ENCODE peak calls at places on chromosome 15, in eight cellular contexts. Q is left colon, O is pancreas, K is NCI-H524, N is iPS-NIHi11, W is RKO, B is breast epithelium, G is EL. Y is an unnamed sample.

GRCh38 chr15:89187911-89188514 is 33.4 kb downstream of the RLBP1 start:
- DNase-seq in Q (no peak), G (peak; percentile 40), B (no peak), O (no peak), W (no peak), K (no peak), N (no peak), Y (no peak)

GRCh38 chr15:93823971-93824866 is 407.1 kb upstream of the MCTP2 start:
- DNase-seq in G (no peak), K (no peak), N (no peak), W (no peak), Q (no peak), O (no peak), B (no peak), Y (no peak)

GRCh38 chr15:79431636-79432344 is at the start of gene MINAR1:
- DNase-seq in Q (peak; percentile 27), W (no peak), G (peak; percentile 65), B (no peak), O (peak; percentile 81), N (peak; percentile 67), K (no peak), Y (peak; percentile 10)

GRCh38 chr15:38531509-38531908 is 33.1 kb downstream of the RASGRP1 start:
- DNase-seq in Q (no peak), K (no peak), O (no peak), G (peak; percentile 76), B (no peak), W (peak; percentile 7), N (no peak), Y (peak; percentile 27)

GRCh38 chr15:70045045-70045444 is 52.7 kb downstream of the TLE3 start:
- DNase-seq in K (no peak), W (peak; percentile 9), G (peak; percentile 26), Q (no peak), B (no peak), O (no peak), N (no peak), Y (no peak)

GRCh38 chr15:50051811-50052419 is 67.1 kb downstream of the ATP8B4 start:
- DNase-seq in K (peak; percentile 6), Q (peak; percentile 36), N (peak; percentile 38), O (no peak), B (peak; percentile 33), W (peak; percentile 80), G (peak; percentile 73), Y (peak; percentile 44)

GRCh38 chr15:84911879-84912660 is 27.6 kb downstream of the SLC28A1 start:
- DNase-seq in B (peak; percentile 89), K (no peak), W (peak; percentile 61), O (peak; percentile 74), G (peak; percentile 99), N (no peak), Q (peak; percentile 42), Y (peak; percentile 66)

GRCh38 chr15:42213481-42213880 is 5.4 kb upstream of the VPS39 start:
- DNase-seq in O (no peak), N (no peak), Q (no peak), B (no peak), G (no peak), W (no peak), K (no peak), Y (no peak)

GRCh38 chr15:62455441-62455921 is 290.4 kb upstream of the C2CD4B start:
- DNase-seq in G (peak; percentile 37), W (no peak), O (no peak), N (no peak), B (no peak), K (no peak), Q (no peak), Y (no peak)

GRCh38 chr15:82047493-82048446 is 2.0 kb upstream of the MEX3B start:
- DNase-seq in O (peak; percentile 75), N (peak; percentile 49), G (no peak), B (no peak), W (no peak), K (no peak), Q (no peak), Y (peak; percentile 9)

GRCh38 chr15:23457890-23458289 is 10.8 kb upstream of the GOLGA6L2 start:
- DNase-seq in O (no peak), N (no peak), Q (no peak), W (no peak), K (no peak), G (no peak), B (no peak), Y (no peak)

GRCh38 chr15:101463265-101463664 is 26.2 kb downstream of the PCSK6 start:
- DNase-seq in N (no peak), W (no peak), B (no peak), O (no peak), G (no peak), Q (peak; percentile 75), K (no peak), Y (no peak)

GRCh38 chr15:92224843-92225242 is 168.8 kb upstream of the ST8SIA2 start:
- DNase-seq in W (peak; percentile 14), K (no peak), O (no peak), G (no peak), B (no peak), Q (no peak), N (no peak), Y (no peak)

GRCh38 chr15:26889298-26889898 is 22.5 kb downstream of the GABRA5 start:
- DNase-seq in W (peak; percentile 57), Q (peak; percentile 24), B (peak; percentile 30), N (peak; percentile 48), G (peak; percentile 50), K (peak; percentile 48), O (no peak), Y (peak; percentile 29)

GRCh38 chr15:64105113-64105704 is 9.4 kb downstream of the SNX1 start:
- DNase-seq in Q (no peak), B (no peak), O (no peak), G (no peak), N (no peak), W (no peak), K (no peak), Y (no peak)

GRCh38 chr15:39127925-39128617 is 452.8 kb upstream of the THBS1 start:
- DNase-seq in N (peak; percentile 46), G (peak; percentile 93), K (no peak), B (no peak), W (no peak), Q (no peak), O (no peak), Y (peak; percentile 89)

GRCh38 chr15:42498212-42499038 is 3.0 kb downstream of the SNAP23 start:
- DNase-seq in B (no peak), O (no peak), W (no peak), Q (no peak), K (no peak), N (no peak), G (no peak), Y (no peak)

GRCh38 chr15:73865904-73866303 is 7.5 kb upstream of the TBC1D21 start:
- DNase-seq in N (no peak), B (no peak), K (no peak), W (no peak), Q (no peak), O (no peak), G (no peak), Y (no peak)

GRCh38 chr15:81235276-81235675 is 38.6 kb downstream of the IL16 start:
- DNase-seq in G (no peak), N (no peak), Q (no peak), W (no peak), B (no peak), O (no peak), K (no peak), Y (no peak)

GRCh38 chr15:59283717-59284336 is 77.2 kb downstream of the LDHAL6B start:
- DNase-seq in K (no peak), O (no peak), B (peak; percentile 36), Q (peak; percentile 77), N (peak; percentile 27), G (peak; percentile 74), W (no peak), Y (peak; percentile 99)

GRCh38 chr15:65421360-65422215 is 1.2 kb downstream of the IGDCC4 start:
- DNase-seq in Q (peak; percentile 44), W (no peak), B (peak; percentile 27), G (peak; percentile 57), K (peak; percentile 99), N (peak; percentile 87), O (peak; percentile 64), Y (no peak)

GRCh38 chr15:99427668-99428361 is 138.0 kb upstream of the MEF2A start:
- DNase-seq in G (no peak), B (no peak), K (no peak), O (peak; percentile 26), Q (no peak), N (no peak), W (no peak), Y (no peak)

GRCh38 chr15:64288999-64289398 is 67.0 kb downstream of the CSNK1G1 start:
- DNase-seq in O (no peak), N (no peak), G (no peak), Q (no peak), B (no peak), W (no peak), K (no peak), Y (no peak)

GRCh38 chr15:46677491-46677890 is 1039.8 kb upstream of the SEMA6D start:
- DNase-seq in W (no peak), O (no peak), K (no peak), G (no peak), B (no peak), N (no peak), Q (no peak), Y (no peak)

GRCh38 chr15:95972136-95972553 is 358.4 kb upstream of the NR2F2 start:
- DNase-seq in B (peak; percentile 25), Q (no peak), O (no peak), W (no peak), N (no peak), G (peak; percentile 61), K (no peak), Y (no peak)

GRCh38 chr15:92023971-92024370 is 170.5 kb downstream of the SLCO3A1 start:
- DNase-seq in Q (no peak), G (no peak), O (no peak), K (no peak), B (no peak), N (no peak), W (no peak), Y (no peak)

GRCh38 chr15:58465866-58466517 is 34.2 kb downstream of the LIPC start:
- DNase-seq in Q (no peak), N (no peak), B (no peak), G (no peak), W (no peak), K (no peak), O (no peak), Y (no peak)

GRCh38 chr15:47983533-47983932 is 137.3 kb upstream of the SLC24A5 start:
- DNase-seq in N (no peak), K (peak; percentile 36), Q (no peak), B (no peak), W (no peak), G (no peak), O (no peak), Y (no peak)

GRCh38 chr15:60315878-60316277 is 81.9 kb downstream of the ANXA2 start:
- DNase-seq in G (no peak), B (no peak), W (no peak), Q (no peak), K (no peak), O (no peak), N (no peak), Y (no peak)

GRCh38 chr15:93235926-93236781 is 147.1 kb upstream of the RGMA start:
- DNase-seq in W (no peak), K (no peak), Q (peak; percentile 13), B (no peak), N (no peak), G (no peak), O (no peak), Y (no peak)

GRCh38 chr15:79065744-79066376 is 24.7 kb downstream of the RASGRF1 start:
- DNase-seq in Q (no peak), K (no peak), W (no peak), G (no peak), O (no peak), N (no peak), B (no peak), Y (no peak)

GRCh38 chr15:77702211-77702957 is 69.7 kb upstream of the LINGO1 start:
- DNase-seq in Q (peak; percentile 36), B (no peak), K (no peak), O (no peak), W (peak; percentile 13), N (peak; percentile 97), G (peak; percentile 12), Y (peak; percentile 65)

GRCh38 chr15:59958288-59958687 is 45.8 kb upstream of the FOXB1 start:
- DNase-seq in B (no peak), O (no peak), G (no peak), K (no peak), Q (no peak), W (no peak), N (no peak), Y (no peak)

GRCh38 chr15:64928626-64929220 is 17.0 kb downstream of the ANKDD1A start:
- DNase-seq in G (no peak), Q (no peak), O (no peak), N (peak; percentile 5), K (no peak), W (no peak), B (no peak), Y (no peak)